ENCODE peak calls at places on chromosomes 3 and 15, in ten cellular contexts. I, F, G, D, T, W, O, Q, H and V are unnamed samples.

GRCh38 chr3:56624725-56625124 is 58.3 kb downstream of the TASOR start:
- DNase-seq in Q (no peak), O (peak), T (no peak), G (no peak), I (peak), W (no peak), D (no peak), H (no peak), F (no peak), V (peak)

GRCh38 chr3:140166908-140167599 is 232.1 kb downstream of the CLSTN2 start:
- DNase-seq in Q (no peak), G (no peak), I (peak), T (no peak), H (no peak), O (no peak), F (no peak), D (peak), W (no peak), V (no peak)

GRCh38 chr3:59655616-59656015 is 605.8 kb upstream of the CFAP20DC start:
- DNase-seq in F (no peak), W (no peak), Q (no peak), D (peak), T (no peak), O (no peak), I (no peak), G (no peak), H (no peak), V (no peak)

GRCh38 chr3:33636125-33636855 is 81.8 kb downstream of the CLASP2 start:
- DNase-seq in I (peak), Q (no peak), T (peak), G (no peak), D (no peak), W (no peak), F (no peak), O (peak), H (no peak), V (peak)

GRCh38 chr3:61591300-61591699 is 29.9 kb downstream of the PTPRG start:
- DNase-seq in H (no peak), Q (no peak), I (no peak), W (no peak), D (no peak), O (no peak), T (no peak), G (no peak), F (no peak), V (no peak)

GRCh38 chr15:64845183-64845611 is 3.5 kb downstream of the PLEKHO2 start:
- DNase-seq in Q (peak), I (peak), T (peak), W (no peak), G (no peak), H (no peak), O (no peak), D (no peak), F (no peak), V (no peak)

GRCh38 chr3:27633224-27633545 is 88.9 kb downstream of the EOMES start:
- DNase-seq in D (no peak), G (no peak), O (peak), H (no peak), T (no peak), Q (no peak), W (no peak), F (no peak), I (peak), V (no peak)

GRCh38 chr15:78837543-78837942 is 26.3 kb upstream of the ADAMTS7 start:
- DNase-seq in T (no peak), F (no peak), D (no peak), W (no peak), I (no peak), H (no peak), Q (no peak), G (no peak), O (no peak), V (no peak)

GRCh38 chr3:194931366-194931765 is 245.7 kb downstream of the FAM43A start:
- DNase-seq in T (no peak), H (no peak), I (peak), W (no peak), Q (no peak), O (no peak), F (peak), D (peak), G (no peak), V (no peak)

GRCh38 chr3:126685493-126685892 is 18.5 kb upstream of the CHCHD6 start:
- DNase-seq in W (no peak), H (no peak), G (no peak), I (no peak), O (no peak), D (no peak), Q (no peak), F (no peak), T (no peak), V (no peak)

GRCh38 chr3:160498202-160498601 is 48.6 kb upstream of the TRIM59 start:
- DNase-seq in H (no peak), Q (no peak), O (no peak), F (no peak), W (no peak), T (no peak), D (no peak), I (no peak), G (no peak), V (no peak)

GRCh38 chr3:23875326-23875725 is 41.5 kb downstream of the NKIRAS1 start:
- DNase-seq in D (no peak), I (no peak), F (no peak), T (no peak), W (no peak), H (no peak), Q (no peak), G (no peak), O (no peak), V (no peak)

GRCh38 chr3:108296239-108296638 is at the start of gene HHLA2:
- DNase-seq in G (no peak), F (peak), D (no peak), W (no peak), Q (no peak), O (peak), I (no peak), H (no peak), T (no peak), V (no peak)

GRCh38 chr15:57322602-57323250 is 53.6 kb upstream of the CGNL1 start:
- DNase-seq in O (no peak), Q (no peak), F (no peak), G (no peak), I (no peak), T (no peak), D (no peak), W (no peak), H (no peak), V (no peak)

GRCh38 chr15:33309602-33310276 is 1.0 kb upstream of the RYR3 start:
- DNase-seq in F (peak), T (no peak), D (peak), O (no peak), W (no peak), I (peak), Q (no peak), H (peak), G (no peak), V (no peak)

DNA sequence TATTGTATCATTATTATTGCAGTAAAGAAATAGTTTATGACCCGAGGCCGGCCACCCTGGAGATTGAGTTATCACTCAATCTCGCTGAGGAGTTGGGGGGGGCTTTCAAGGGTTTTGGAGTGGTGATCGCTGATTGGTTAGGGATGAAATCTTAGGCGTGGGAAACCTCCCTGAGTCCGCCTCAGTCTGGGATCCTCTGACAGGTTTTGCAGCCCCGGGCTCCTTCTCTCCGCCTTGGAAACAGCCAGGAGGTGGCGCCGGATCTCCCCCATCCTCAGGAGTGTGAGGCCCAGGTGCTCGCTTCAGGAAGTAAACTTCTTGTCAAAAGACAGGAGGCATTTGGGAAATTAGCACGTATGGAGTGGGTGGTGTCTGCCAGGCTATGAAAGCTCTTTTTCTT is 41.1 kb upstream of the SEC61A1 start:
- DNase-seq in G (peak), D (no peak), W (no peak), H (no peak), F (peak), T (no peak), I (peak), O (peak), Q (no peak), V (peak)
- TF ChIP-seq CTCF in G (peak), D (no peak), W (no peak), H (no peak), F (no peak), T (no peak), I (peak), O (peak), Q (peak), V (peak)

GRCh38 chr15:74374648-74375302 is 7.3 kb upstream of the CYP11A1 start:
- DNase-seq in D (no peak), Q (no peak), G (no peak), O (no peak), H (no peak), W (no peak), F (no peak), T (no peak), I (no peak), V (no peak)
- H3K27ac ChIP-seq in D (no peak), Q (no peak), G (no peak), O (no peak), H (no peak), W (no peak), F (no peak), T (no peak), I (no peak), V (no peak)

DNA sequence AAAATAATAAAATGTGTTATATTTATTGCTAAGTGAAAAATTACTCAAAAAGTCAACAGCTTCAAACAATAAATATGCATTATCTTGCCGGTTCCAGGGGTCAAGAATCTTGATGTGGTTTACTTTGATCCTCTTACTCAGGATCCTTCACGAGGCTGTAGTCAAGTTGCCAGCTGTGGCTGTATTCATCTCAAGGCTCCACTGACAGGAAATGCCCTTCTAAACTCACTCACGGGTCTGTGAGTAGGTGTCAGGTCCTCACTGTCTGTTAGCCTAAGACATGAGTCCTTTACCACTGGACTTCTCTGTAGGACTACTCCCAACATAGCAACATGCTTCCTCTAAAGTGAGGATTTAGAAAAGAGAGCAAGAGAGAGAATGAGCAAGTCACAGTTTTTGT is 983.0 kb downstream of the SI start:
- DNase-seq in G (no peak), H (no peak), T (no peak), D (no peak), F (no peak), Q (no peak), I (no peak), O (no peak), W (no peak), V (no peak)
- TF ChIP-seq CTCF in G (no peak), H (no peak), T (no peak), D (no peak), F (no peak), Q (no peak), I (no peak), O (no peak), W (no peak), V (no peak)

GRCh38 chr3:125058959-125059358 is 3.2 kb upstream of the HEG1 start:
- DNase-seq in T (no peak), W (no peak), G (no peak), O (no peak), F (no peak), Q (no peak), D (no peak), H (no peak), I (no peak), V (no peak)

GRCh38 chr3:125059488-125060245 is 3.9 kb upstream of the HEG1 start:
- DNase-seq in I (peak), H (no peak), G (no peak), O (peak), Q (no peak), D (no peak), F (no peak), T (no peak), W (no peak), V (no peak)

GRCh38 chr3:125061646-125062045 is 5.8 kb upstream of the HEG1 start:
- DNase-seq in F (no peak), O (no peak), I (peak), D (no peak), W (no peak), H (no peak), G (no peak), Q (no peak), T (no peak), V (no peak)

GRCh38 chr3:125062904-125063618 is 7.3 kb upstream of the HEG1 start:
- DNase-seq in I (peak), F (no peak), G (peak), W (no peak), H (no peak), Q (peak), T (no peak), O (peak), D (no peak), V (peak)

DNA sequence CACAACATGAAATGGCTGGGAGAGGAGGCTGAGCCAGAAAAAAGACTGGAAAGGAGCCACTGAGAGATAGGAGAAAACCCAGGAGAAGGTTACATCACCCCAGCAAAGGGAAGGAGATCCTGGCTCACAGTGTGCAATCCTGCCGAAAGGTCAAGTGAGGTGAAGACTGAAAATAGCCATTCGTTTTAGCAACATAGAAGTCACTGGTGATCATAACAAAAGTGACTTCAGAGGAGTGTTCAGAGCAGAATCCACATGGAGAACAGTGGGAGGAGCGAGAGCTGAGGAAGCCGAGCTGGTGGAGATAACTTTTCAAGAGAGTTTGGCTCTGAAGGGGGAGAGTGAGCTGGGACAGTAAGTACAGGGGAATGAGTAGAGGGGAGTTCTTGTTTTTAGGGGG is 5.4 kb upstream of the HEG1 start:
- DNase-seq in G (no peak), H (peak), Q (peak), D (peak), F (no peak), I (peak), T (peak), W (no peak), O (peak), V (no peak)
- H3K27ac ChIP-seq in G (peak), H (peak), Q (peak), D (peak), F (no peak), I (peak), T (peak), W (no peak), O (peak), V (no peak)

GRCh38 chr3:62659660-62660059 is 215.6 kb downstream of the CADPS start:
- DNase-seq in D (no peak), W (no peak), O (no peak), G (no peak), I (no peak), H (no peak), T (no peak), F (no peak), Q (no peak), V (no peak)
- TF ChIP-seq CTCF in D (no peak), W (no peak), O (no peak), G (no peak), I (peak), H (no peak), T (no peak), F (no peak), Q (no peak), V (no peak)

GRCh38 chr15:41128174-41128902 is 12.3 kb upstream of the INO80 start:
- DNase-seq in O (no peak), T (no peak), Q (no peak), H (no peak), I (no peak), W (no peak), F (no peak), D (no peak), G (no peak), V (no peak)
- H3K27ac ChIP-seq in O (no peak), T (no peak), Q (no peak), H (no peak), I (no peak), W (no peak), F (no peak), D (no peak), G (no peak), V (no peak)

DNA sequence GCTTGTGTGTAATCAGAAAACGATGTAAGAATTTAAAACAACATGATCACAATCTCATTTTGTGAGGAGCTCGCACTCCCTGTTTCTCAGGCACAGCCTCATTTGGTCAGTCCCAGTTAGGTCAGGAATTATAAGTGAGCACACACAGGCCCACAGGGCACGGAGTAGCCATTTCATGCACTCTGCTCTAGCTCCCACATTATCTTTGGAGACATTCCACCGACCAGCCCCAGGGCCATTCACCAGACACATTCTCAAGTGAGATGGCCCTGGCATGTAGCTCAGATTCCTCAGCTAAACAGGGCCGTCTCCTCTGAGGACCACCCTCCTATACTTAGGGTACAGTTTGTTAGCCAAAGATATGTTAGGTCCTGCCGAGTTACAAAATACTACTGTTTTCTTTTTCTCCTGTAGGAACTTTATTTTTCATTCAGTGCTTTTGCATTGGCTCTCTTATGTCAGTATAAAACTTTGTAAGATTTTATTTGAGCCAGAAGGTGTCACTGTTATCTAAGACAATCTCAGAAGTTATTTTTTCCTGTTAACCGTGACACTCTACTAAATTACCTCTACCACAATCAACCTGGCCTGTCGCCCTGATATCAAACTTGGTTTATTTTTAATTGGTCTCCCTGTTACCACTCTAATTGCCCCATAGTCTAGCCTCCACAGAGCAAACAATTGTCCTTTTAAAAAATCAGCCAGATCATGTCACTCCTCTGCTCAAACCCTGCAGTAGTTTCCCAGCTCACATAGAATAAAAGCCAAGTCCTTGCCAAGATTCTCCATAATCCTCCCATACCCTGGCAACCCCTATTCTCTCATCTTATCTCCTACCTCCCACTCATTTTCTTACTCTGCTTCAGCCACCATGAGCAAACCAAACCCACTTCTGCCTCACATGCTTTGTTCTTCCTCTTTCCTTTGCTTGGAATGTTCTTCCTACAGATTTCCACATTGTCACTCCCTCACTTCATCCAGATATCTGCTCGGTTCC is 105.7 kb downstream of the PPP2R3A start:
- DNase-seq in O (peak), W (no peak), Q (no peak), D (no peak), F (no peak), G (no peak), H (peak), I (peak), T (no peak), V (peak)
- TF ChIP-seq CTCF in O (no peak), W (no peak), Q (no peak), D (no peak), F (no peak), G (peak), H (no peak), I (no peak), T (no peak), V (no peak)

DNA sequence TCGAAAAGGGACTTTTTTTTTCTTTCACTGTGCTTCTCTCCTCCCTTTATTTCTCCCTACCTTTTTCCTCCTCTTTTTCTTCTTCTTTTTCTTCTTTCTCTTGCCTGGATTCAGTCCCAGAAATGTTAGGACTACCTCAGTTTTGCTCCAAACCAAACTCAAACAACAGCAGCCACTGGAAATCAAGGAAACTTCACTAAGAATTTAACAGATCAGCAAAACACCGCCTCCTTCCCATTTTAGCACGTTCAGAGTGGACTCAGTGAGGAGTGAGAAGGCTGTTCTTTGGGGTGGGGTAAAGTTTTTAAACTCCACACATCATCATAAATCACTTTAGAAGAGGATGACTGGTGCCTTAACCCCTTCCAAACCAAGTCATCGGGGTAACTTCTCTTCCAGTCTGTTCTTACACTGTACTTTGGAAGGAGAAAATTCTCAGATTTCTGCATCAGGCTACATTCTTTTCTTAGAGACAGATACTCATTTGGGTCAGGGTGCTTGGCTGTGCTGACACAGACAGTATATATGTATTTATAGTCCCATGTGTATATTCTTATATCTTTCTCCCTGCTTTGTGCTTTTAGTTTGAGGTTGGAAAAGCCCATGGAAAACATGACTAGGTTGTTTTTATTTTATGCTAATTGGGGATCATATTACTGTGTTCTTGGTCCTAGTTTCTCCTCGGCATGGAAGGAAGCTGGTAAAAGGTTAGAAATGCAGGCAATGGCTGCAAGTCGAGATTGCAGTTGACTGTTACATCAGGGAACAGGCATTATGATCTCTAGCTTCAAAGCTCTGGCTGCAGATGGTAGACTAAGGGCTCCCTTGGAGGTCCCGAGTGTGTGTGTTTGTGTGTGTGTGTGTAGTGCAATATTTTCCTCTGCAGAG is at the start of gene CCDC80:
- DNase-seq in F (no peak), W (no peak), I (peak), Q (no peak), D (no peak), G (no peak), O (peak), H (peak), T (no peak), V (peak)
- H3K27ac ChIP-seq in F (peak), W (no peak), I (peak), Q (peak), D (peak), G (peak), O (peak), H (peak), T (peak), V (peak)

DNA sequence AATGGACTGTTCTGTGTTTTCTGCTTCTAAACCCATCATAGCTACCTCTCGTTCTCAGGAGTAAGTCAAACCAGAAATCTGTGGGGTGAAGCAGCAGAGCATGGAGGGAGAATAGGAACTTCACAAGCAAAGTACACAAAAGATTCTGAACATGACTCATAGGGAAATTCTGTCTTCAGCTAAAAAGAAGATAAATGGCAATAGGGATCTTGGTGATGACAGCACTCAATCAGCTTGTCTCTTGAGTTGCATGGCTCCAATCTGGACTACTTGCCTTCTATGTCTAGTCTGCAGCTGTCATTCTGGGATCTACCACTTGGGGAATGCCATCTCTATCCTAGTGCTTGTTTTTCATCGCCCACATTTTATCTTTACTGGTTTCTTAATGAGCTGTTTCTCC is 13.5 kb upstream of the GRAMD1C start:
- DNase-seq in O (peak), W (no peak), H (no peak), G (no peak), D (no peak), T (no peak), I (peak), Q (no peak), F (no peak), V (peak)
- TF ChIP-seq CTCF in O (peak), W (no peak), H (no peak), G (peak), D (no peak), T (no peak), I (peak), Q (no peak), F (no peak), V (peak)